ENCODE peak calls at places on chromosome 13, in seven cellular contexts. Y is AG08395; M is stimulated activated CD8-positive, alpha-beta memory T cell treated with anti-CD3 and anti-CD28 coated beads, Interleukin-4, amount 100 ng/mL, for 4 hours; O is activated CD8-positive, alpha-beta memory T cell treated with anti-CD3 and anti-CD28 coated beads for 24 hours; D is AG09319; C is heart left ventricle; P is NB4. X is an unnamed sample.

GRCh38 chr13:102347490-102347889 is 54.4 kb downstream of the FGF14 start:
- DNase-seq in O (no peak), P (no peak), D (no peak), M (no peak), Y (no peak), C (no peak), X (no peak)

GRCh38 chr13:73061478-73062275 is 2.9 kb downstream of the KLF5 start:
- DNase-seq in M (no peak), C (no peak), Y (no peak), O (no peak), P (peak), D (no peak), X (no peak)

GRCh38 chr13:25281193-25281936 is 5.9 kb downstream of the MTMR6 start:
- DNase-seq in Y (no peak), D (no peak), C (no peak), O (no peak), P (no peak), M (no peak), X (no peak)

GRCh38 chr13:94656766-94657165 is 55.1 kb downstream of the GPR180 start:
- DNase-seq in M (no peak), O (no peak), P (no peak), Y (peak), D (peak), C (no peak), X (peak)

GRCh38 chr13:97758317-97758716 is 195.2 kb upstream of the IPO5 start:
- DNase-seq in C (no peak), O (no peak), M (no peak), Y (no peak), D (no peak), P (no peak), X (no peak)

GRCh38 chr13:24618219-24618955 is 61.8 kb upstream of the ATP12A start:
- DNase-seq in O (peak), D (no peak), C (no peak), Y (no peak), M (peak), P (peak), X (no peak)

GRCh38 chr13:75073791-75074190 is 408.2 kb downstream of the TBC1D4 start:
- DNase-seq in C (no peak), Y (no peak), D (no peak), P (no peak), M (no peak), O (no peak), X (no peak)

GRCh38 chr13:89609318-89609717 is 1738.2 kb upstream of the MIR17HG start:
- DNase-seq in Y (no peak), D (no peak), M (no peak), O (no peak), C (no peak), P (no peak), X (no peak)

GRCh38 chr13:98780451-98780850 is 28.0 kb upstream of the SLC15A1 start:
- DNase-seq in Y (no peak), O (no peak), C (no peak), P (no peak), D (no peak), M (no peak), X (no peak)

GRCh38 chr13:52949044-52949443 is 79.6 kb upstream of the OLFM4 start:
- DNase-seq in O (no peak), C (no peak), P (no peak), Y (no peak), D (no peak), M (no peak), X (no peak)

GRCh38 chr13:110234532-110234931 is 72.4 kb downstream of the COL4A1 start:
- DNase-seq in P (no peak), M (no peak), C (no peak), O (no peak), D (no peak), Y (no peak), X (no peak)

GRCh38 chr13:113874579-113875428 is 10.9 kb upstream of the GAS6 start:
- DNase-seq in D (no peak), O (no peak), P (no peak), C (no peak), M (no peak), Y (no peak), X (no peak)

GRCh38 chr13:32381539-32381938 is 46.4 kb downstream of the N4BP2L1 start:
- DNase-seq in D (peak), Y (peak), P (peak), C (no peak), O (no peak), M (no peak), X (no peak)

GRCh38 chr13:20769834-20770233 is 3.9 kb downstream of the EEF1AKMT1 start:
- DNase-seq in M (no peak), D (no peak), C (no peak), Y (no peak), O (no peak), P (no peak), X (no peak)

GRCh38 chr13:27960362-27961226 is 8.5 kb downstream of the CDX2 start:
- DNase-seq in O (no peak), P (peak), M (no peak), Y (peak), C (no peak), D (no peak), X (peak)

GRCh38 chr13:101398920-101399319 is 17.4 kb downstream of the NALCN start:
- DNase-seq in C (no peak), P (no peak), Y (peak), M (no peak), O (no peak), D (no peak), X (no peak)

GRCh38 chr13:44393391-44393790 is 19.8 kb downstream of the SERP2 start:
- DNase-seq in C (no peak), Y (no peak), O (no peak), D (no peak), P (no peak), M (no peak), X (no peak)

GRCh38 chr13:66415444-66415843 is 814.7 kb downstream of the PCDH9 start:
- DNase-seq in Y (no peak), P (no peak), D (no peak), O (no peak), C (no peak), M (no peak), X (no peak)

GRCh38 chr13:59459972-59460371 is 703.8 kb downstream of the DIAPH3 start:
- DNase-seq in D (no peak), M (no peak), P (no peak), C (no peak), Y (no peak), O (no peak), X (no peak)

GRCh38 chr13:74287672-74288169 is 153.5 kb upstream of the KLF12 start:
- DNase-seq in Y (peak), O (peak), D (peak), M (peak), P (peak), C (peak), X (no peak)

GRCh38 chr13:92530364-92530763 is 696.2 kb upstream of the GPC6 start:
- DNase-seq in Y (no peak), O (no peak), M (no peak), P (no peak), D (no peak), C (no peak), X (no peak)

GRCh38 chr13:113178070-113178895 is 19.8 kb downstream of the PROZ start:
- DNase-seq in M (no peak), O (no peak), D (peak), Y (peak), P (no peak), C (no peak), X (peak)

GRCh38 chr13:71477735-71478134 is 389.3 kb downstream of the DACH1 start:
- DNase-seq in Y (no peak), C (no peak), D (no peak), O (no peak), P (no peak), M (no peak), X (no peak)

GRCh38 chr13:43848250-43848649 is 31.3 kb downstream of the CCDC122 start:
- DNase-seq in C (no peak), P (peak), M (no peak), O (no peak), Y (peak), D (peak), X (no peak)